ENCODE peak calls at places on chromosomes 13 and 19, in seven cellular contexts. C is heart left ventricle; K is hepatic stellate cell; H is activated CD4-positive, alpha-beta T cell treated with anti-CD3 and anti-CD28 coated beads, Interleukin-2, amount 50 U/mL, for 48 hours; B is RPMI7951; P is pancreas; O is stimulated activated CD4-positive, alpha-beta T cell treated with anti-CD3 and anti-CD28 coated beads, Interleukin-4, amount 100 ng/mL, for 1 hour. M is an unnamed sample.

GRCh38 chr19:42246143-42246868 is 3.9 kb upstream of the GSK3A start:
- DNase-seq in H (peak; percentile 23), K (peak; percentile 94), B (peak; percentile 77), O (no peak), C (peak; percentile 77), P (peak; percentile 79), M (peak; percentile 86)

GRCh38 chr19:31385744-31386143 is 36.5 kb upstream of the TSHZ3 start:
- DNase-seq in O (no peak), C (no peak), K (no peak), P (no peak), H (no peak), B (no peak), M (no peak)

GRCh38 chr19:1999856-2000515 is 15.5 kb downstream of the BTBD2 start:
- DNase-seq in H (no peak), B (no peak), C (no peak), K (no peak), P (no peak), O (no peak), M (no peak)

GRCh38 chr19:29645911-29646310 is 19.4 kb upstream of the PLEKHF1 start:
- DNase-seq in H (peak; percentile 19), K (no peak), B (peak; percentile 94), P (no peak), O (no peak), C (peak; percentile 59), M (peak; percentile 64)

GRCh38 chr13:47454986-47455385 is 546.1 kb downstream of the SUCLA2 start:
- DNase-seq in O (no peak), P (no peak), B (no peak), H (no peak), K (no peak), C (no peak), M (no peak)

GRCh38 chr13:45406421-45406820 is 11.8 kb downstream of the SLC25A30 start:
- DNase-seq in C (no peak), P (no peak), O (no peak), H (no peak), B (no peak), K (no peak), M (no peak)

GRCh38 chr13:67052550-67053237 is 177.4 kb downstream of the PCDH9 start:
- DNase-seq in K (no peak), B (no peak), H (no peak), O (no peak), C (no peak), P (no peak), M (no peak)

GRCh38 chr19:13153627-13154240 is 3.5 kb downstream of the IER2 start:
- DNase-seq in B (no peak), P (peak; percentile 75), H (peak; percentile 38), O (peak; percentile 35), K (peak; percentile 34), C (no peak), M (peak; percentile 76)

GRCh38 chr19:35791814-35792279 is 16.5 kb downstream of the ARHGAP33 start:
- DNase-seq in C (no peak), H (no peak), B (no peak), O (no peak), P (no peak), K (no peak), M (no peak)

GRCh38 chr19:49534632-49535385 is 7.0 kb downstream of the RCN3 start:
- DNase-seq in O (no peak), K (no peak), C (no peak), H (peak; percentile 42), P (no peak), B (no peak), M (no peak)

GRCh38 chr13:64877176-64877575 is 2353.0 kb downstream of the PCDH9 start:
- DNase-seq in H (no peak), O (no peak), K (no peak), P (no peak), B (no peak), C (no peak), M (no peak)

GRCh38 chr13:72932250-72932649 is 126.6 kb upstream of the KLF5 start:
- DNase-seq in O (no peak), C (no peak), K (no peak), B (no peak), H (no peak), P (no peak), M (no peak)

GRCh38 chr19:16051254-16052025 is 24.9 kb upstream of the TPM4 start:
- DNase-seq in K (no peak), H (peak; percentile 40), P (no peak), C (no peak), B (peak; percentile 57), O (no peak), M (no peak)

GRCh38 chr13:110636701-110637201 is 21.4 kb downstream of the NAXD start:
- DNase-seq in B (no peak), H (no peak), K (no peak), O (no peak), P (no peak), C (no peak), M (no peak)

GRCh38 chr13:27826379-27827353 is 34.4 kb downstream of the GSX1 start:
- DNase-seq in K (peak; percentile 90), O (peak; percentile 69), B (peak; percentile 66), C (peak; percentile 73), P (peak; percentile 80), H (peak; percentile 81), M (peak; percentile 80)

GRCh38 chr19:28963481-28964245 is 249.3 kb downstream of the UQCRFS1 start:
- DNase-seq in P (no peak), H (no peak), C (no peak), K (no peak), O (no peak), B (no peak), M (no peak)

GRCh38 chr13:110561335-110562033 is at the start of gene RAB20:
- DNase-seq in C (peak; percentile 92), K (peak; percentile 85), H (peak; percentile 70), B (peak; percentile 84), O (peak; percentile 54), P (peak; percentile 90), M (peak; percentile 79)

GRCh38 chr13:113458218-113459065 is 5.2 kb upstream of the ADPRHL1 start:
- DNase-seq in H (no peak), B (no peak), P (no peak), O (no peak), K (peak; percentile 47), C (peak; percentile 67), M (peak; percentile 20)

GRCh38 chr13:27446986-27447583 is 3.3 kb downstream of the MTIF3 start:
- DNase-seq in P (no peak), B (no peak), C (no peak), H (no peak), K (no peak), O (no peak), M (no peak)

GRCh38 chr13:68190826-68191225 is 960.7 kb upstream of the PCDH9 start:
- DNase-seq in K (no peak), C (no peak), H (no peak), O (no peak), B (no peak), P (no peak), M (peak; percentile 58)

GRCh38 chr19:36564391-36564790 is 8.7 kb downstream of the ZNF529 start:
- DNase-seq in H (no peak), O (no peak), P (no peak), C (no peak), K (no peak), B (no peak), M (no peak)

GRCh38 chr13:45500492-45501174 is 35.9 kb downstream of the COG3 start:
- DNase-seq in O (no peak), H (no peak), C (no peak), K (peak; percentile 40), P (no peak), B (peak; percentile 92), M (peak; percentile 31)

GRCh38 chr19:8224394-8225145 is 15.4 kb downstream of the CERS4 start:
- DNase-seq in P (no peak), B (no peak), H (no peak), C (peak; percentile 24), K (no peak), O (no peak), M (peak; percentile 79)